ENCODE peak calls at places on chromosomes 13 and 19, in five cellular contexts. One of them, this sample, is unnamed.

GRCh38 chr19:58563034-58563573 is 4.7 kb upstream of the UBE2M start:
- DNase-seq in transverse colon: no peak
- DNase-seq in endothelial cell of umbilical vein: no peak
- DNase-seq in NCI-H1417 treated with DMSO at 0.1 percent for 48 hours: no peak
- DNase-seq in GM10248: peak; percentile 62
- DNase-seq in this sample: no peak

GRCh38 chr19:47111081-47111589 is 2.4 kb downstream of the ZC3H4 start:
- DNase-seq in transverse colon: peak; percentile 41
- DNase-seq in endothelial cell of umbilical vein: peak; percentile 21
- DNase-seq in NCI-H1417 treated with DMSO at 0.1 percent for 48 hours: no peak
- DNase-seq in GM10248: no peak
- DNase-seq in this sample: no peak

GRCh38 chr19:44608391-44608821 is 5.0 kb upstream of the IGSF23 start:
- DNase-seq in transverse colon: no peak
- DNase-seq in endothelial cell of umbilical vein: peak; percentile 87
- DNase-seq in NCI-H1417 treated with DMSO at 0.1 percent for 48 hours: peak; percentile 26
- DNase-seq in GM10248: no peak
- DNase-seq in this sample: no peak

GRCh38 chr19:2100719-2101061 is 4.0 kb downstream of the IZUMO4 start:
- DNase-seq in transverse colon: no peak
- DNase-seq in endothelial cell of umbilical vein: no peak
- DNase-seq in NCI-H1417 treated with DMSO at 0.1 percent for 48 hours: no peak
- DNase-seq in GM10248: no peak
- DNase-seq in this sample: no peak

GRCh38 chr13:51999525-51999924 is 11.7 kb downstream of the ATP7B start:
- DNase-seq in transverse colon: no peak
- DNase-seq in endothelial cell of umbilical vein: no peak
- DNase-seq in NCI-H1417 treated with DMSO at 0.1 percent for 48 hours: no peak
- DNase-seq in GM10248: no peak
- DNase-seq in this sample: no peak

GRCh38 chr19:45424191-45425058 is 708 bp upstream of the ERCC1 start:
- DNase-seq in transverse colon: peak; percentile 75
- DNase-seq in endothelial cell of umbilical vein: peak; percentile 95
- DNase-seq in NCI-H1417 treated with DMSO at 0.1 percent for 48 hours: no peak
- DNase-seq in GM10248: no peak
- DNase-seq in this sample: peak; percentile 94

GRCh38 chr19:45075215-45076028 is 856 bp downstream of the ZNF296 start:
- DNase-seq in transverse colon: peak; percentile 92
- DNase-seq in endothelial cell of umbilical vein: peak; percentile 10
- DNase-seq in NCI-H1417 treated with DMSO at 0.1 percent for 48 hours: no peak
- DNase-seq in GM10248: peak; percentile 96
- DNase-seq in this sample: no peak

GRCh38 chr19:45670670-45671453 is 2.8 kb downstream of the GIPR start:
- DNase-seq in transverse colon: peak; percentile 94
- DNase-seq in endothelial cell of umbilical vein: peak; percentile 65
- DNase-seq in NCI-H1417 treated with DMSO at 0.1 percent for 48 hours: no peak
- DNase-seq in GM10248: peak; percentile 99
- DNase-seq in this sample: peak; percentile 70

GRCh38 chr13:51937320-51938290 is 73.6 kb downstream of the ATP7B start:
- DNase-seq in transverse colon: no peak
- DNase-seq in endothelial cell of umbilical vein: no peak
- DNase-seq in NCI-H1417 treated with DMSO at 0.1 percent for 48 hours: no peak
- DNase-seq in GM10248: no peak
- DNase-seq in this sample: no peak

GRCh38 chr13:34076943-34077703 is 259.2 kb downstream of the RFC3 start:
- DNase-seq in transverse colon: no peak
- DNase-seq in endothelial cell of umbilical vein: peak; percentile 48
- DNase-seq in NCI-H1417 treated with DMSO at 0.1 percent for 48 hours: no peak
- DNase-seq in GM10248: no peak
- DNase-seq in this sample: peak; percentile 21

GRCh38 chr13:60759499-60759898 is 362.5 kb downstream of the TDRD3 start:
- DNase-seq in transverse colon: no peak
- DNase-seq in endothelial cell of umbilical vein: peak; percentile 96
- DNase-seq in NCI-H1417 treated with DMSO at 0.1 percent for 48 hours: no peak
- DNase-seq in GM10248: no peak
- DNase-seq in this sample: peak; percentile 38

GRCh38 chr13:50779443-50780200 is 63.9 kb downstream of the DLEU7 start:
- DNase-seq in transverse colon: no peak
- DNase-seq in endothelial cell of umbilical vein: no peak
- DNase-seq in NCI-H1417 treated with DMSO at 0.1 percent for 48 hours: no peak
- DNase-seq in GM10248: no peak
- DNase-seq in this sample: no peak

GRCh38 chr19:47670736-47671135 is 42.5 kb upstream of the EHD2 start:
- DNase-seq in transverse colon: no peak
- DNase-seq in endothelial cell of umbilical vein: no peak
- DNase-seq in NCI-H1417 treated with DMSO at 0.1 percent for 48 hours: no peak
- DNase-seq in GM10248: no peak
- DNase-seq in this sample: no peak

GRCh38 chr13:113861433-113862030 is 2.3 kb downstream of the GAS6 start:
- DNase-seq in transverse colon: no peak
- DNase-seq in endothelial cell of umbilical vein: no peak
- DNase-seq in NCI-H1417 treated with DMSO at 0.1 percent for 48 hours: no peak
- DNase-seq in GM10248: no peak
- DNase-seq in this sample: peak; percentile 52

GRCh38 chr19:5850743-5851293 is 431 bp downstream of the FUT3 start:
- DNase-seq in transverse colon: peak; percentile 66
- DNase-seq in endothelial cell of umbilical vein: no peak
- DNase-seq in NCI-H1417 treated with DMSO at 0.1 percent for 48 hours: no peak
- DNase-seq in GM10248: no peak
- DNase-seq in this sample: no peak

This sample was measured in foreskin melanocyte.